ENCODE peak calls at places on chromosomes 1 and 21, in four cellular contexts. One of them, this sample, is unnamed.

GRCh38 chr1:114208659-114209215 is 55.1 kb upstream of the SYT6 start:
- DNase-seq in breast epithelium: no peak
- DNase-seq in lower lobe of right lung: no peak
- DNase-seq in ovary: no peak
- DNase-seq in this sample: no peak

GRCh38 chr1:209587778-209588177 is 4.3 kb downstream of the CAMK1G start:
- DNase-seq in breast epithelium: no peak
- DNase-seq in lower lobe of right lung: no peak
- DNase-seq in ovary: no peak
- DNase-seq in this sample: no peak

GRCh38 chr21:17003763-17004373 is 509.0 kb upstream of the CXADR start:
- DNase-seq in breast epithelium: no peak
- DNase-seq in lower lobe of right lung: no peak
- DNase-seq in ovary: no peak
- DNase-seq in this sample: peak; percentile 1

GRCh38 chr1:155253208-155253607 is 2.1 kb downstream of the ENTREP3 start:
- DNase-seq in breast epithelium: no peak
- DNase-seq in lower lobe of right lung: no peak
- DNase-seq in ovary: no peak
- DNase-seq in this sample: no peak

GRCh38 chr1:17581389-17582123 is 42.1 kb downstream of the ARHGEF10L start:
- DNase-seq in breast epithelium: no peak
- DNase-seq in lower lobe of right lung: no peak
- DNase-seq in ovary: no peak
- DNase-seq in this sample: no peak

GRCh38 chr1:51920130-51920529 is 41.6 kb upstream of the NRDC start:
- DNase-seq in breast epithelium: no peak
- DNase-seq in lower lobe of right lung: no peak
- DNase-seq in ovary: no peak
- DNase-seq in this sample: no peak

GRCh38 chr1:214018605-214019268 is 31.0 kb downstream of the PROX1 start:
- DNase-seq in breast epithelium: no peak
- DNase-seq in lower lobe of right lung: no peak
- DNase-seq in ovary: no peak
- DNase-seq in this sample: no peak

GRCh38 chr1:208110296-208110695 is 133.9 kb downstream of the PLXNA2 start:
- DNase-seq in breast epithelium: no peak
- DNase-seq in lower lobe of right lung: no peak
- DNase-seq in ovary: no peak
- DNase-seq in this sample: no peak

GRCh38 chr21:40158356-40158755 is 291.1 kb downstream of the PCP4 start:
- DNase-seq in breast epithelium: no peak
- DNase-seq in lower lobe of right lung: no peak
- DNase-seq in ovary: no peak
- DNase-seq in this sample: no peak

GRCh38 chr1:117570988-117571409 is 34.8 kb upstream of the TENT5C start:
- DNase-seq in breast epithelium: peak; percentile 53
- DNase-seq in lower lobe of right lung: peak; percentile 70
- DNase-seq in ovary: no peak
- DNase-seq in this sample: no peak

GRCh38 chr1:192732787-192733186 is 76.1 kb upstream of the RGS2 start:
- DNase-seq in breast epithelium: no peak
- DNase-seq in lower lobe of right lung: no peak
- DNase-seq in ovary: no peak
- DNase-seq in this sample: no peak

GRCh38 chr1:38047603-38048146 is 1.1 kb upstream of the POU3F1 start:
- DNase-seq in breast epithelium: no peak
- DNase-seq in lower lobe of right lung: no peak
- DNase-seq in ovary: no peak
- DNase-seq in this sample: peak; percentile 42

GRCh38 chr1:67830928-67831596 is 2.2 kb downstream of the GNG12 start:
- DNase-seq in breast epithelium: no peak
- DNase-seq in lower lobe of right lung: no peak
- DNase-seq in ovary: no peak
- DNase-seq in this sample: no peak

GRCh38 chr1:38973659-38974437 is 17.2 kb upstream of the AKIRIN1 start:
- DNase-seq in breast epithelium: no peak
- DNase-seq in lower lobe of right lung: no peak
- DNase-seq in ovary: no peak
- DNase-seq in this sample: no peak

GRCh38 chr1:66360285-66360724 is 173.6 kb upstream of the SGIP1 start:
- DNase-seq in breast epithelium: no peak
- DNase-seq in lower lobe of right lung: no peak
- DNase-seq in ovary: no peak
- DNase-seq in this sample: no peak

GRCh38 chr1:156676820-156677615 is at the start of gene NES:
- DNase-seq in breast epithelium: no peak
- DNase-seq in lower lobe of right lung: no peak
- DNase-seq in ovary: peak; percentile 61
- DNase-seq in this sample: peak; percentile 68

GRCh38 chr1:63674238-63674864 is 81.1 kb downstream of the PGM1 start:
- DNase-seq in breast epithelium: peak; percentile 60
- DNase-seq in lower lobe of right lung: peak; percentile 54
- DNase-seq in ovary: peak; percentile 95
- DNase-seq in this sample: peak; percentile 92

GRCh38 chr1:45050931-45051748 is 39.1 kb downstream of the UROD start:
- DNase-seq in breast epithelium: no peak
- DNase-seq in lower lobe of right lung: no peak
- DNase-seq in ovary: no peak
- DNase-seq in this sample: no peak

GRCh38 chr1:156337888-156338179 is 258 bp downstream of the CCT3 start:
- DNase-seq in breast epithelium: no peak
- DNase-seq in lower lobe of right lung: no peak
- DNase-seq in ovary: no peak
- DNase-seq in this sample: no peak

GRCh38 chr1:176241385-176242015 is 34.4 kb upstream of the COP1 start:
- DNase-seq in breast epithelium: no peak
- DNase-seq in lower lobe of right lung: no peak
- DNase-seq in ovary: no peak
- DNase-seq in this sample: no peak

GRCh38 chr1:28811766-28812668 is at the start of gene OPRD1:
- DNase-seq in breast epithelium: no peak
- DNase-seq in lower lobe of right lung: no peak
- DNase-seq in ovary: no peak
- DNase-seq in this sample: no peak

GRCh38 chr21:16841917-16842316 is 670.9 kb upstream of the CXADR start:
- DNase-seq in breast epithelium: no peak
- DNase-seq in lower lobe of right lung: no peak
- DNase-seq in ovary: no peak
- DNase-seq in this sample: no peak

GRCh38 chr1:23174383-23175110 is 5.9 kb upstream of the LUZP1 start:
- DNase-seq in breast epithelium: no peak
- DNase-seq in lower lobe of right lung: no peak
- DNase-seq in ovary: no peak
- DNase-seq in this sample: no peak

GRCh38 chr1:2539312-2539907 is 9.3 kb upstream of the HES5 start:
- DNase-seq in breast epithelium: no peak
- DNase-seq in lower lobe of right lung: no peak
- DNase-seq in ovary: no peak
- DNase-seq in this sample: no peak

GRCh38 chr1:243748706-243749283 is 101.2 kb downstream of the AKT3 start:
- DNase-seq in breast epithelium: no peak
- DNase-seq in lower lobe of right lung: no peak
- DNase-seq in ovary: no peak
- DNase-seq in this sample: peak; percentile 78

GRCh38 chr1:33008051-33008914 is 28.4 kb downstream of the AK2 start:
- DNase-seq in breast epithelium: no peak
- DNase-seq in lower lobe of right lung: peak; percentile 66
- DNase-seq in ovary: no peak
- DNase-seq in this sample: peak; percentile 70

GRCh38 chr1:196148367-196148970 is 459.8 kb downstream of the KCNT2 start:
- DNase-seq in breast epithelium: no peak
- DNase-seq in lower lobe of right lung: no peak
- DNase-seq in ovary: no peak
- DNase-seq in this sample: peak; percentile 20

GRCh38 chr1:53822931-53823330 is 15.2 kb downstream of the NDC1 start:
- DNase-seq in breast epithelium: no peak
- DNase-seq in lower lobe of right lung: no peak
- DNase-seq in ovary: no peak
- DNase-seq in this sample: no peak

GRCh38 chr1:157240495-157241184 is 102.4 kb upstream of the ETV3 start:
- DNase-seq in breast epithelium: no peak
- DNase-seq in lower lobe of right lung: peak; percentile 84
- DNase-seq in ovary: no peak
- DNase-seq in this sample: no peak

GRCh38 chr1:183689770-183690204 is 36.7 kb upstream of the APOBEC4 start:
- DNase-seq in breast epithelium: no peak
- DNase-seq in lower lobe of right lung: no peak
- DNase-seq in ovary: no peak
- DNase-seq in this sample: no peak

GRCh38 chr1:246117066-246117791 is 389.9 kb downstream of the SMYD3 start:
- DNase-seq in breast epithelium: no peak
- DNase-seq in lower lobe of right lung: no peak
- DNase-seq in ovary: no peak
- DNase-seq in this sample: peak; percentile 69

DNA sequence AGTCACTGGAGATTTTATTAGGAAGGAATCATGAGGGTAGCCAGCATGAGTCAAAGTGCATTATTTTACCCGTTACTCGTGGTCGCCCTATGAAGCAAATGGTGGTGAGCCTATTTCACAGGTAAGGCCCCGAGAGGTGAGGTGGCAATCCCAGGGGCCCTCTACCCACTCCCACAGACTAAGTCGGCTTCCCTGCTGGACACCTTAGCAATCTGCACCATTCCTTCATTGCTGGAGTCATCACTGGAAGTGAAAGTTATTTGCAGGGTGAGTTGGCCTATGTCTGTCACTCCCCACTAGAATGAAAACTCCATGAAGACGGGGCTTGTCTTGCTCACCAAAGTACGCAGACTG is 52.7 kb downstream of the TOMM20 start:
- DNase-seq in breast epithelium: no peak
- DNase-seq in lower lobe of right lung: peak; percentile 34
- DNase-seq in ovary: no peak
- DNase-seq in this sample: no peak
- H3K4me1 ChIP-seq in breast epithelium: peaks cover 37% of the 10 kb centered on the region
- H3K4me1 ChIP-seq in lower lobe of right lung: peaks cover 80% of the 10 kb centered on the region
- H3K4me1 ChIP-seq in ovary: peaks cover 11% of the 10 kb centered on the region
- H3K4me1 ChIP-seq in this sample: peaks cover 19% of the 10 kb centered on the region

GRCh38 chr1:178283409-178283808 is 189.5 kb downstream of the RASAL2 start:
- DNase-seq in breast epithelium: no peak
- DNase-seq in lower lobe of right lung: peak; percentile 59
- DNase-seq in ovary: no peak
- DNase-seq in this sample: peak; percentile 83

GRCh38 chr1:178279287-178279686 is 185.4 kb downstream of the RASAL2 start:
- DNase-seq in breast epithelium: no peak
- DNase-seq in lower lobe of right lung: no peak
- DNase-seq in ovary: no peak
- DNase-seq in this sample: no peak

GRCh38 chr1:178284059-178284458 is 190.2 kb downstream of the RASAL2 start:
- DNase-seq in breast epithelium: no peak
- DNase-seq in lower lobe of right lung: no peak
- DNase-seq in ovary: no peak
- DNase-seq in this sample: no peak

GRCh38 chr1:178278135-178278534 is 184.2 kb downstream of the RASAL2 start:
- DNase-seq in breast epithelium: no peak
- DNase-seq in lower lobe of right lung: no peak
- DNase-seq in ovary: no peak
- DNase-seq in this sample: no peak

GRCh38 chr1:178282949-178283367 is 189.1 kb downstream of the RASAL2 start:
- DNase-seq in breast epithelium: no peak
- DNase-seq in lower lobe of right lung: no peak
- DNase-seq in ovary: no peak
- DNase-seq in this sample: peak; percentile 81
- TF ChIP-seq CTCF in breast epithelium: peak; percentile 21
- TF ChIP-seq CTCF in lower lobe of right lung: peak; percentile 47
- TF ChIP-seq CTCF in ovary: no peak
- TF ChIP-seq CTCF in this sample: peak; percentile 61

DNA sequence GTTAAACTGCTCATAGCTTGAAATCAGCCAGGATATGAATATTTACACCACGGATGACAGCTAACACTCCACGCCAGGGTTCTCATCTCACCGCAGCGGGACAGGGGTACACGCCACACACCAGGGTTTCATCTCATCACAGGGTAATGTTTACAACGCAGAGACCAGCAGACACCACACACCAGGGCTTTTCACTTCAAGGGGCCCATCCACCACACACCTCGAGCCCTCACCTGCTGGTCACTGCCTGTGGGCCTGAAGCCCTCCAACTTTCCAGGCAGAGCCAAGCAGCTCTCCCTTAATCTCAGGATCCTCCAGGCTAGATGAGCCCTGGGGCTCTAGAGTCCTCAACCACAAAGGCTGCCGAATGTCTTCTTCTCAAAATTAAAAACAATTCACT is 1.3 kb upstream of the KRTAP10-12 start:
- DNase-seq in breast epithelium: no peak
- DNase-seq in lower lobe of right lung: no peak
- DNase-seq in ovary: no peak
- DNase-seq in this sample: no peak
- H3K4me1 ChIP-seq in breast epithelium: no peaks in the 10 kb centered on the region
- H3K4me1 ChIP-seq in lower lobe of right lung: no peaks in the 10 kb centered on the region
- H3K4me1 ChIP-seq in ovary: no peaks in the 10 kb centered on the region
- H3K4me1 ChIP-seq in this sample: no peaks in the 10 kb centered on the region

GRCh38 chr1:40861227-40862003 is 748 bp downstream of the CITED4 start:
- DNase-seq in breast epithelium: no peak
- DNase-seq in lower lobe of right lung: peak; percentile 69
- DNase-seq in ovary: peak; percentile 75
- DNase-seq in this sample: peak; percentile 68

GRCh38 chr1:40866408-40866788 is 4.2 kb upstream of the CITED4 start:
- DNase-seq in breast epithelium: no peak
- DNase-seq in lower lobe of right lung: no peak
- DNase-seq in ovary: no peak
- DNase-seq in this sample: no peak

GRCh38 chr1:40859017-40859416 is 3.1 kb downstream of the CITED4 start:
- DNase-seq in breast epithelium: no peak
- DNase-seq in lower lobe of right lung: no peak
- DNase-seq in ovary: no peak
- DNase-seq in this sample: no peak

GRCh38 chr1:40860706-40861226 is 1.4 kb downstream of the CITED4 start:
- DNase-seq in breast epithelium: no peak
- DNase-seq in lower lobe of right lung: no peak
- DNase-seq in ovary: peak; percentile 49
- DNase-seq in this sample: no peak

DNA sequence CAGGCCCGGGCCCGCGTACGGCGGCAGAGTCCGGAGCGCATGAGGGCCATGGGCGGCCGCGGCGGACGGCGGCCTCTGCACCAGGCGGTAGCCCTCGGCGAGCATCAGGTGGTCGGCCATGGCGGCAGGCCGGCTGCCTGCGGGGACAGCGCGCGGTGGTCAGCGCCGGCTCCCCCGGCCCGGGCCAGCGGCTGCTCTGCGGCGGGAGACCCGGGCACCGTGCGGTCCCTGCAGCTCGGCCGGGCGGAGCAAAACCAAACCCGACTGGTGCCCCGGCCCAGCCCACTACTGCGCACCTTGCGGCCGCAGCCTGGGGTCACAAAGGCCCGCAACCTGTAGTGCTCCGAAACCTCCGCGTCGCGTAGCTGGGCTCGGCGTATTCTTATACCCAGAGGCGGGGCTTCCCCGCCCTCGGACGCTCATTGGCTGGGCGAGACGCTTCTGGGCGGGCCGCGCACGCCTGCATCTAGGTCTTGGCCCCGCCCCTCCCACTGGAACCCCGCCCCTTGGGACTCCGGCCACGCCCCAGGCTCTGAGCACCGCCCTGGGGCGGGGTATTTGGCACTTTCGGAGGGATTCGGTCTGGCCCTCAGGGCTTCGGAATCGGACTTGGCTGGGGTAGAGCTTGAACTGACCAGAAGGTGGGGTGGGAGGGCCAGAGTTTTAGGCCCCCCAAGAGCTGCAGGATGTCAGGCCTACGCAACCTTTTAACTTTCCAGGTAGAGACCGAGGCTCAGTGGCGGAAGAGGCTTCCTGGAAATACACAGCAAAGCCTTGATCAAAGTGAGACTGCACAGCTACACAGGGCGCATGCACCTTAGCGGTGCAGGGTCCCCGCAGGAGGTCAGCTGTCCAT is at the start of gene CITED4:
- DNase-seq in breast epithelium: peak; percentile 97
- DNase-seq in lower lobe of right lung: peak; percentile 97
- DNase-seq in ovary: peak; percentile 99
- DNase-seq in this sample: peak; percentile 98
- TF ChIP-seq CTCF in breast epithelium: peak; percentile 8
- TF ChIP-seq CTCF in lower lobe of right lung: peak; percentile 37
- TF ChIP-seq CTCF in ovary: no peak
- TF ChIP-seq CTCF in this sample: peak; percentile 23